ENCODE peak calls at places on chromosomes 3 and 15, in four cellular contexts. One of them, this sample, is unnamed.

GRCh38 chr15:53522878-53523455 is 236.5 kb downstream of the WDR72 start:
- DNase-seq in psoas muscle: no peak
- DNase-seq in fibroblast of mammary gland: no peak
- DNase-seq in brain microvascular endothelial cell: no peak
- DNase-seq in this sample: no peak

GRCh38 chr15:28179270-28179669 is 80.2 kb upstream of the OCA2 start:
- DNase-seq in psoas muscle: no peak
- DNase-seq in fibroblast of mammary gland: no peak
- DNase-seq in brain microvascular endothelial cell: no peak
- DNase-seq in this sample: no peak

GRCh38 chr3:195468391-195468776 is 25.6 kb upstream of the ACAP2 start:
- DNase-seq in psoas muscle: no peak
- DNase-seq in fibroblast of mammary gland: no peak
- DNase-seq in brain microvascular endothelial cell: no peak
- DNase-seq in this sample: no peak

GRCh38 chr15:41971893-41972340 is 440 bp downstream of the EHD4 start:
- DNase-seq in psoas muscle: no peak
- DNase-seq in fibroblast of mammary gland: no peak
- DNase-seq in brain microvascular endothelial cell: no peak
- DNase-seq in this sample: no peak

GRCh38 chr3:65174713-65175112 is 486.9 kb upstream of the ADAMTS9 start:
- DNase-seq in psoas muscle: no peak
- DNase-seq in fibroblast of mammary gland: no peak
- DNase-seq in brain microvascular endothelial cell: no peak
- DNase-seq in this sample: no peak

GRCh38 chr15:70259030-70259424 is 161.3 kb upstream of the TLE3 start:
- DNase-seq in psoas muscle: peak
- DNase-seq in fibroblast of mammary gland: peak
- DNase-seq in brain microvascular endothelial cell: peak
- DNase-seq in this sample: peak

GRCh38 chr3:14602006-14602803 is 49.4 kb upstream of the CCDC174 start:
- DNase-seq in psoas muscle: no peak
- DNase-seq in fibroblast of mammary gland: no peak
- DNase-seq in brain microvascular endothelial cell: no peak
- DNase-seq in this sample: no peak

GRCh38 chr3:150370129-150370602 is 37.9 kb upstream of the TSC22D2 start:
- DNase-seq in psoas muscle: no peak
- DNase-seq in fibroblast of mammary gland: peak
- DNase-seq in brain microvascular endothelial cell: peak
- DNase-seq in this sample: peak

GRCh38 chr3:29067014-29067413 is 213.9 kb upstream of the RBMS3 start:
- DNase-seq in psoas muscle: no peak
- DNase-seq in fibroblast of mammary gland: peak
- DNase-seq in brain microvascular endothelial cell: no peak
- DNase-seq in this sample: peak

GRCh38 chr3:42751609-42752008 is 21.4 kb downstream of the CCDC13 start:
- DNase-seq in psoas muscle: no peak
- DNase-seq in fibroblast of mammary gland: no peak
- DNase-seq in brain microvascular endothelial cell: no peak
- DNase-seq in this sample: no peak

GRCh38 chr3:31562525-31562924 is 29.8 kb downstream of the STT3B start:
- DNase-seq in psoas muscle: peak
- DNase-seq in fibroblast of mammary gland: no peak
- DNase-seq in brain microvascular endothelial cell: no peak
- DNase-seq in this sample: no peak

GRCh38 chr3:11452988-11453847 is 181.0 kb downstream of the ATG7 start:
- DNase-seq in psoas muscle: no peak
- DNase-seq in fibroblast of mammary gland: peak
- DNase-seq in brain microvascular endothelial cell: peak
- DNase-seq in this sample: peak

GRCh38 chr3:42632146-42632545 is 21.4 kb upstream of the ZBTB47 start:
- DNase-seq in psoas muscle: no peak
- DNase-seq in fibroblast of mammary gland: peak
- DNase-seq in brain microvascular endothelial cell: no peak
- DNase-seq in this sample: peak

GRCh38 chr3:76661527-76662250 is 378.2 kb upstream of the ROBO2 start:
- DNase-seq in psoas muscle: no peak
- DNase-seq in fibroblast of mammary gland: no peak
- DNase-seq in brain microvascular endothelial cell: no peak
- DNase-seq in this sample: no peak
- H3K4me3 ChIP-seq in psoas muscle: no peak
- H3K4me3 ChIP-seq in fibroblast of mammary gland: no peak
- H3K4me3 ChIP-seq in brain microvascular endothelial cell: no peak
- H3K4me3 ChIP-seq in this sample: no peak

GRCh38 chr3:173395412-173396181 is 1.9 kb upstream of the NLGN1 start:
- DNase-seq in psoas muscle: peak
- DNase-seq in fibroblast of mammary gland: peak
- DNase-seq in brain microvascular endothelial cell: peak
- DNase-seq in this sample: peak

GRCh38 chr3:173396191-173397041 is 1.1 kb upstream of the NLGN1 start:
- DNase-seq in psoas muscle: no peak
- DNase-seq in fibroblast of mammary gland: no peak
- DNase-seq in brain microvascular endothelial cell: no peak
- DNase-seq in this sample: no peak

GRCh38 chr3:173399001-173399400 is 1.5 kb downstream of the NLGN1 start:
- DNase-seq in psoas muscle: no peak
- DNase-seq in fibroblast of mammary gland: no peak
- DNase-seq in brain microvascular endothelial cell: no peak
- DNase-seq in this sample: no peak

GRCh38 chr3:173398111-173398479 is 551 bp downstream of the NLGN1 start:
- DNase-seq in psoas muscle: no peak
- DNase-seq in fibroblast of mammary gland: peak
- DNase-seq in brain microvascular endothelial cell: no peak
- DNase-seq in this sample: peak

DNA sequence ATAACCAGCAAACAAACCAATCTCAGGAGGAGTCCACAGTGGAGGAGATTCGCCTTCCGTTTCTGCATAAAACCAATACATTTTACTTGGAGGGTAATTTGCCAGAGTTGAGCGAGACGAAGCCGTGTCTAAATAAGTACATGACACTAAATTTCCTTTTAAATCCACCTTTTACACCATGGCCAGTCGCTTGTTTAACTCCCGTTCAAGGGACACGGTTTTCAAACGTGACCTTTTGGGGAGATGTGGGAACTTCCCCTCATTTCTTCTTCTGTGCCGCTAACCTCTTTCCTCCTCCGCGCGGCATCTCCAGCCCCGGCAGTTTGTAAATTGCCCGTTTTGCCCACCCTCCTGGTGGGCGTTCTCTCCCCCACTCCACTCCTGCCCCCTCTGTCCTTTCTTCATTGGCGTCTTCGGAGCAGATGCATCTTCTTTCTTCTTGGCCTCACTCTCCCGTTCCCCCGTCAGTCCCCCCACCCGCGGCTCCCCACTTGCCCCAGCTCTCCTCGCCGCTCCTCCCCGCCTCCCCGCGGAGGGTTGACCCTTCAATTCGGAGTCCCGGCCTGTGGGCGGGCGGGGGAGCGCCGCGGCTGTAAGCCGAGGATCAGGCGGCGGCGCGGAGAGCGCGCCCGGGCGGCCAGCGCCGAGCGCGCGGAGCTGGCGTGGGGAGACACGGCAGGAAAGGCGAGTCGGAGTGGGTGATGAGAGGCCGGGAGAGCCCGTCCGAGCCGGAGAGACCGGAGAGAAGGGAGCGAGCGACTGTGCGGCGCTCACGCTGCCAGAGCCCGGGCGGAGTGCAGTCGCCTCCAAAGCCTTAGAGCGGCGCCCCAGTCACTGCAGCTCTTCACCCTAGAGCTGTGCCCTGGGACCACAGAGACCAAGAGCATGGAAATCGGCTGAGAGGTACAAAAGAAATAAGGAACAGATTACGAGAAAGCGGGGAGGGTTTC is at the start of gene NLGN1:
- DNase-seq in psoas muscle: peak
- DNase-seq in fibroblast of mammary gland: peak
- DNase-seq in brain microvascular endothelial cell: peak
- DNase-seq in this sample: peak
- H3K4me3 ChIP-seq in psoas muscle: peak
- H3K4me3 ChIP-seq in fibroblast of mammary gland: peak
- H3K4me3 ChIP-seq in brain microvascular endothelial cell: peak
- H3K4me3 ChIP-seq in this sample: peak

GRCh38 chr15:85858586-85859375 is 64.1 kb upstream of the KLHL25 start:
- DNase-seq in psoas muscle: peak
- DNase-seq in fibroblast of mammary gland: peak
- DNase-seq in brain microvascular endothelial cell: peak
- DNase-seq in this sample: peak
- H3K4me3 ChIP-seq in psoas muscle: no peak
- H3K4me3 ChIP-seq in fibroblast of mammary gland: no peak
- H3K4me3 ChIP-seq in brain microvascular endothelial cell: no peak
- H3K4me3 ChIP-seq in this sample: peak

GRCh38 chr15:67821784-67822451 is 3.4 kb upstream of the SKOR1 start:
- DNase-seq in psoas muscle: peak
- DNase-seq in fibroblast of mammary gland: no peak
- DNase-seq in brain microvascular endothelial cell: no peak
- DNase-seq in this sample: no peak
- H3K4me3 ChIP-seq in psoas muscle: no peak
- H3K4me3 ChIP-seq in fibroblast of mammary gland: no peak
- H3K4me3 ChIP-seq in brain microvascular endothelial cell: no peak
- H3K4me3 ChIP-seq in this sample: no peak

DNA sequence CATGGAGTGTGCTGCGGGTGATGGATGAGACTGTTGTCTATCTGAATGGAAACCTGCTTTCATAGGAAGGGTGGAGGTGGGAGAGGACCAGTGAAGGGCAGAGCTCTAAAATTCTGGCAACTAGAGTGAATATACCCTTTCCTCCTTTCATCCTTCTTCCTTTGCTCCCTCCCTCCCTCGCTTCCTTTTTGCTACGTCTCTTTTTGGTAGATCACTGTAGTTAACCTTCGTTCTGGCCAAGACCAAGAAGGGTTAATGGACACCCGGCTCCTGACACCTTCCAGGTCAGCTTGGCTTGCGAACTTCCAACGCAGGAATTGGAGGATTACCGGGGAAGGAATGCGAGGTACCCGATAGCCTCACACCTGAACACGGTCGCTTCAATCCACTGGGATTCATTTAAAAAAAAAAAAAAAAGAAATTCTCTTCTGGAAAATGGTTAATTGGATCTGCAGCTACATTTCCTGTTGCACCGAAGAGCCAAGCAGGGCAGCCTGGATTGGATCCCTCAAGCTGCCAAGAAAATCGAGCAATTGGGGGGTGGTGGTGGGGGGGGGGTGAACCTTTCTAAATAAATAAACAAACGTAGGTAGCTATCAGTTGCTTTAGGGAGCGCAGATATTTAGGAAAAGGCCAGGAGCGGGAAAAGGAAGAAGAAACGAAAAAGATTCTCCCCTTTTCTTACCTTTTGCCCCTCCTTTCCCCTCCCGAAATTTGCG is 9.6 kb upstream of the NR2F2 start:
- DNase-seq in psoas muscle: no peak
- DNase-seq in fibroblast of mammary gland: no peak
- DNase-seq in brain microvascular endothelial cell: no peak
- DNase-seq in this sample: no peak
- H3K4me3 ChIP-seq in psoas muscle: peak
- H3K4me3 ChIP-seq in fibroblast of mammary gland: peak
- H3K4me3 ChIP-seq in brain microvascular endothelial cell: peak
- H3K4me3 ChIP-seq in this sample: peak

DNA sequence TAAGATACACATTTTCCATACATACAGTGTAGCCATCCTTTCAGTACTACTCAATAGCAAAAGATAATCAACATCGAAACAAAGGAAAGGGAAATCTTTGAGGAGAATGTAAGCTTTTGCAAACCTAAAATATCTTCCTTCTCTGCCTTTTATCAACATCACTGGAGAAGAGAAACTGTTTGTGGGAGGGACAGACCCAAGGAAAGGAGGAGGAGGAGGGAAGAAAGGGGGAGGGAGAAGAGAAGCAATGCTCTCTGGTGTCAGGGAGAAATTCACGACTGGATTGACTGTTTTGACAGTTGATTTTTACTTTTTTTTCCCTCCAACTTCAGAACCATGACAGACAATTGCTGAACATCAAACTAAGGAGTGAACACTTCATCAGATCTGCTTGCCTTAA is 133.3 kb downstream of the CD47 start:
- DNase-seq in psoas muscle: no peak
- DNase-seq in fibroblast of mammary gland: no peak
- DNase-seq in brain microvascular endothelial cell: no peak
- DNase-seq in this sample: no peak
- H3K4me3 ChIP-seq in psoas muscle: peak
- H3K4me3 ChIP-seq in fibroblast of mammary gland: peak
- H3K4me3 ChIP-seq in brain microvascular endothelial cell: no peak
- H3K4me3 ChIP-seq in this sample: peak

DNA sequence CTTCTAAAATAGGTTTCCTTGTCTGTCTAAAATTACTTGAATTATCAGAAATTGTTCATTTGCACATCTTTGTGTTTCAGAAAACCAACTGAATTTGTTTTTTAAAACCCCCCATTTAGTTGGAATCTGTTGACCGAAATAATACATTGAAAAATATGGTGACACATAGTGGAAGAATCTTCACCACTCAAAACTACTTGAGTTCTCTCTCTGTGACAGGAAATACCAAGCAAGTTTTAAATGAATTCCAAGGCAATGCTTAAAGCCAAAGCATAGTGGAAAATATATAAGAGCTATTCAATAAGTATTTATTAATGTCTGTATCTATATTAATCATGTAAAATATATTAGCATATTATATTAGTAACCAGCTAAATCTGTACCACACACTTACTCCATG is 224.9 kb upstream of the COL8A1 start:
- DNase-seq in psoas muscle: no peak
- DNase-seq in fibroblast of mammary gland: peak
- DNase-seq in brain microvascular endothelial cell: no peak
- DNase-seq in this sample: peak
- H3K4me3 ChIP-seq in psoas muscle: no peak
- H3K4me3 ChIP-seq in fibroblast of mammary gland: no peak
- H3K4me3 ChIP-seq in brain microvascular endothelial cell: no peak
- H3K4me3 ChIP-seq in this sample: no peak

DNA sequence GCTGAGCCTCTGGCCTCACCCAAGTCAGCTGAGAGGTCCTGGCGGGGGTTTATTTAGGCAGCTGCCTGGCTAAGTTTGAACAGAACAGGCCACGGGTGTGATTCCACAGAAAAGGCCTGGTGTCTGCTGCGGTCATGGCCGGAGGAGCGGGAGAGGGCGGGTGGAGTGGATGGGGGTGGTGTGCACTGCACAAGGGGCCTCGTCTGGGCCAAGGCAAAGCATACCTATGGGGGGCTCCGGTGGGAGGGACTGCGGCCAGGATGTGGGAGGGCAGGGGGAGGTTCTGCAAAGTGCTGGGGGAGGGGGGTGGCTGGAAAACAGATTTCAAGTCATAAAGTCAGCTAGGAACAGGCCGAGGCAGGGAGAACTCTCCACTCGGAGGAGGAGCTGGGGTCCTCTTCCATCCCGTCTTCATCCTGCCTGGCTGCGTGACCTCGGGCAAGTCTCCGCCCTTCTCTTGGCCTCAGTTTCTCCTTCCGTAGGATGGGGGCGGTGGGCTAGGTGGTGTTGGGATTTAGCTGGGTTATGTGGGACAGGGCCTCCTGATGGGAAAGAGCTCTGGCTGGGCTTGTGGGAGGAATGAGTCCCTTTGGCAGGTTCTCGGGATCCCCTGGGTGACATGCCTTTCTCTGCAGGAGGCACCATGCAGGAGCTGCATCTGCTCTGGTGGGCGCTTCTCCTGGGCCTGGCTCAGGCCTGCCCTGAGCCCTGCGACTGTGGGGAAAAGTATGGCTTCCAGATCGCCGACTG is 881 bp downstream of the ISLR start:
- DNase-seq in psoas muscle: peak
- DNase-seq in fibroblast of mammary gland: no peak
- DNase-seq in brain microvascular endothelial cell: no peak
- DNase-seq in this sample: peak
- H3K4me3 ChIP-seq in psoas muscle: peak
- H3K4me3 ChIP-seq in fibroblast of mammary gland: no peak
- H3K4me3 ChIP-seq in brain microvascular endothelial cell: no peak
- H3K4me3 ChIP-seq in this sample: peak

GRCh38 chr15:64717735-64718495 is 57.5 kb downstream of the RBPMS2 start:
- DNase-seq in psoas muscle: no peak
- DNase-seq in fibroblast of mammary gland: no peak
- DNase-seq in brain microvascular endothelial cell: no peak
- DNase-seq in this sample: no peak
- H3K4me3 ChIP-seq in psoas muscle: peak
- H3K4me3 ChIP-seq in fibroblast of mammary gland: no peak
- H3K4me3 ChIP-seq in brain microvascular endothelial cell: no peak
- H3K4me3 ChIP-seq in this sample: no peak

GRCh38 chr3:50675179-50676030 is 678 bp downstream of the DOCK3 start:
- DNase-seq in psoas muscle: peak
- DNase-seq in fibroblast of mammary gland: no peak
- DNase-seq in brain microvascular endothelial cell: no peak
- DNase-seq in this sample: no peak
- H3K4me3 ChIP-seq in psoas muscle: peak
- H3K4me3 ChIP-seq in fibroblast of mammary gland: no peak
- H3K4me3 ChIP-seq in brain microvascular endothelial cell: no peak
- H3K4me3 ChIP-seq in this sample: peak